ENCODE peak calls at places on chromosomes 6 and 20, in nine cellular contexts. Z is psoas muscle; W is neural progenitor cell; D is cardiac muscle cell; J is CD8-positive, alpha-beta memory T cell; O is SJSA1; B is body of pancreas; I is pancreas; X is OCI-LY7. S is an unnamed sample.

GRCh38 chr6:25100288-25100687 is 164.5 kb upstream of the RIPOR2 start:
- DNase-seq in W (no peak), I (no peak), B (no peak), Z (no peak), J (no peak), O (no peak), D (no peak), X (no peak), S (no peak)

GRCh38 chr6:109892451-109893435 is 85.4 kb upstream of the GPR6 start:
- DNase-seq in Z (no peak), B (peak; percentile 57), D (no peak), X (no peak), W (no peak), I (no peak), O (no peak), J (no peak), S (no peak)

GRCh38 chr6:683742-684440 is 9.0 kb downstream of the EXOC2 start:
- DNase-seq in Z (no peak), X (no peak), J (no peak), B (no peak), I (no peak), O (peak; percentile 99), W (peak; percentile 83), D (peak; percentile 57), S (no peak)

GRCh38 chr6:113120577-113121285 is 736.4 kb upstream of the MARCKS start:
- DNase-seq in W (peak; percentile 19), B (no peak), O (peak; percentile 82), X (no peak), J (no peak), D (no peak), I (no peak), Z (no peak), S (no peak)

GRCh38 chr6:62102387-62102786 is 183.6 kb downstream of the KHDRBS2 start:
- DNase-seq in Z (no peak), W (no peak), J (no peak), B (no peak), D (no peak), I (no peak), O (no peak), X (no peak), S (no peak)

GRCh38 chr20:4153251-4153650 is 137.9 kb upstream of the RNF24 start:
- DNase-seq in Z (no peak), W (peak; percentile 74), I (peak; percentile 61), O (no peak), D (no peak), J (no peak), X (no peak), B (no peak), S (no peak)

GRCh38 chr6:36718560-36718959 is 20.9 kb downstream of the RAB44 start:
- DNase-seq in J (no peak), X (no peak), I (no peak), O (no peak), Z (peak; percentile 6), W (no peak), B (no peak), D (no peak), S (no peak)

GRCh38 chr6:169239181-169239580 is 14.5 kb downstream of the THBS2 start:
- DNase-seq in X (no peak), B (no peak), J (no peak), D (no peak), I (no peak), W (no peak), O (no peak), Z (no peak), S (no peak)

GRCh38 chr20:11502668-11503067 is 415.0 kb upstream of the BTBD3 start:
- DNase-seq in I (no peak), Z (no peak), B (no peak), X (no peak), W (no peak), O (no peak), D (no peak), J (no peak), S (no peak)

GRCh38 chr6:106477790-106478189 is 117.3 kb downstream of the CRYBG1 start:
- DNase-seq in J (peak; percentile 8), D (no peak), Z (no peak), I (no peak), O (no peak), X (no peak), W (no peak), B (no peak), S (peak; percentile 25)

GRCh38 chr20:54716169-54716747 is 240.9 kb downstream of the DOK5 start:
- DNase-seq in J (no peak), W (no peak), X (no peak), Z (no peak), B (peak; percentile 21), O (no peak), I (no peak), D (peak; percentile 23), S (no peak)

GRCh38 chr6:89260310-89260709 is 43.2 kb upstream of the GABRR1 start:
- DNase-seq in B (no peak), D (peak; percentile 40), Z (no peak), X (peak; percentile 50), J (no peak), W (no peak), O (no peak), I (no peak), S (no peak)

GRCh38 chr6:1400126-1400850 is 10.9 kb downstream of the FOXF2 start:
- DNase-seq in I (no peak), J (no peak), Z (no peak), W (no peak), B (no peak), X (no peak), D (no peak), O (no peak), S (no peak)

GRCh38 chr20:51958099-51958498 is 155.8 kb upstream of the SALL4 start:
- DNase-seq in Z (no peak), X (no peak), D (no peak), J (no peak), W (no peak), O (no peak), B (no peak), I (no peak), S (no peak)

GRCh38 chr20:51961964-51962761 is 159.8 kb upstream of the SALL4 start:
- DNase-seq in Z (no peak), X (no peak), D (no peak), W (peak; percentile 31), O (no peak), I (no peak), B (no peak), J (no peak), S (no peak)

GRCh38 chr20:51955756-51956155 is 153.4 kb upstream of the SALL4 start:
- DNase-seq in Z (no peak), X (no peak), I (no peak), D (no peak), W (no peak), B (no peak), J (no peak), O (no peak), S (no peak)

GRCh38 chr20:51960004-51960403 is 157.7 kb upstream of the SALL4 start:
- DNase-seq in J (no peak), W (no peak), X (no peak), I (no peak), B (no peak), O (no peak), D (no peak), Z (no peak), S (no peak)

GRCh38 chr20:51958636-51959542 is 156.6 kb upstream of the SALL4 start:
- DNase-seq in D (no peak), I (no peak), Z (no peak), W (peak; percentile 25), X (no peak), J (no peak), O (no peak), B (no peak), S (no peak)
- H3K4me3 ChIP-seq in D (no peak overlapping the region), I (no peak overlapping the region), Z (no peak overlapping the region), W (peak overlapping the region; percentile 7), X (no peak overlapping the region), J (no peak overlapping the region), O (no peak overlapping the region), B (no peak overlapping the region), S (no peak overlapping the region)

GRCh38 chr6:56947931-56948330 is 7.0 kb upstream of the BEND6 start:
- DNase-seq in B (no peak), I (no peak), Z (no peak), D (no peak), W (no peak), J (no peak), X (no peak), O (no peak), S (no peak)
- H3K27ac ChIP-seq in B (no peak overlapping the region), I (no peak overlapping the region), Z (no peak overlapping the region), D (no peak overlapping the region), W (no peak overlapping the region), J (no peak overlapping the region), X (no peak overlapping the region), O (no peak overlapping the region), S (no peak overlapping the region)

GRCh38 chr20:61761453-61762207 is 304.1 kb downstream of the TAF4 start:
- DNase-seq in O (no peak), X (no peak), Z (peak; percentile 12), I (no peak), B (no peak), J (no peak), D (no peak), W (no peak), S (no peak)
- H3K4me3 ChIP-seq in O (no peak overlapping the region), X (no peak overlapping the region), Z (no peak overlapping the region), I (no peak overlapping the region), B (no peak overlapping the region), J (no peak overlapping the region), D (no peak overlapping the region), W (no peak overlapping the region), S (no peak overlapping the region)

DNA sequence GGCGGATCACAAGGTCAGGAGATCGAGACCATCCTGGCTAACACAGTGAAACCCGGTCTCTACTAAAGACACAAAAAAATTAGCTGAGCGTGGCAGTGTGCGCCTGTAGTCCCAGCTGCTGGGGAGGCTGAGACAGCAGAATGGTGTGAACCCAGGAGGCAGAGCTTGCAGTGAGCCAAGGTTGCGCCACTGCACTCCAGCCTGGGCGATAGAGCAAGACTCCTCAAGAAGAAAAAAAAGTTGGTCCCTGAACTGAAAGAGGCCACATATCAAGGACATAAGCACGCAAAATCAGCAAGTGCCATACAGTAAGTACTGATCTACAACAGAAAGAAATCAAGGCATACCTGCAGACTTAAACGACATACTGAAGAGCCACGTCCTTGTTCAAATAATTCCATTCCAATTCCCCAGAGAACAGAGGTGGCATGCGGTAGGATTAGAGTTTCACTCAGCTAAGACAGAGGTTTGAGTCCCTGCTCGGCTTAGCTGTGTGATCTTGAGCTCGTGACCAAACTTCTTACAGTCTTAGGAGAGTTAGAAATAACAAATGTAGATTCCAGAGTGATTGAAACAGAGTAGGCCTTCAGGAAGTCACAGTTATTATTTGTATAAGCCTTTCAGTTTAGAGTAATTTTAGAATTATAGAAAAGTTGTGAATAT is 29.2 kb downstream of the B4GALT5 start:
- DNase-seq in B (no peak), J (no peak), I (no peak), Z (no peak), D (no peak), X (no peak), O (no peak), W (no peak), S (no peak)
- H3K27ac ChIP-seq in B (no peak overlapping the region), J (no peak overlapping the region), I (no peak overlapping the region), Z (peak overlapping the region; percentile 69), D (no peak overlapping the region), X (peak overlapping the region; percentile 6), O (no peak overlapping the region), W (no peak overlapping the region), S (peak overlapping the region; percentile 5)

GRCh38 chr6:111478064-111478476 is 4.9 kb downstream of the REV3L start:
- DNase-seq in O (no peak), X (no peak), Z (no peak), B (no peak), W (no peak), I (no peak), D (no peak), J (no peak), S (no peak)
- H3K4me3 ChIP-seq in O (no peak overlapping the region), X (peak overlapping the region; percentile 48), Z (no peak overlapping the region), B (no peak overlapping the region), W (no peak overlapping the region), I (no peak overlapping the region), D (no peak overlapping the region), J (no peak overlapping the region), S (no peak overlapping the region)

S was measured in upper lobe of left lung.